ENCODE peak calls at places on chromosomes 6 and 20, in seven cellular contexts. T is NCI-H774; V is naive B cell; B is anterior cingulate cortex; O is fibroblast of pulmonary artery; I is GM04504; M is CD8-positive, alpha-beta T cell. E is an unnamed sample.

GRCh38 chr20:17449039-17449438 is 82.1 kb downstream of the BFSP1 start:
- DNase-seq in V (no peak), M (no peak), B (no peak), I (no peak), O (no peak), T (no peak), E (no peak)

GRCh38 chr6:138869343-138869742 is 73.5 kb downstream of the ECT2L start:
- DNase-seq in V (no peak), B (no peak), T (no peak), I (no peak), O (peak), M (no peak), E (no peak)

GRCh38 chr6:106924699-106925523 is 49.6 kb downstream of the CD24 start:
- DNase-seq in T (no peak), M (no peak), I (no peak), V (no peak), O (no peak), B (no peak), E (no peak)

GRCh38 chr20:3808141-3808479 is 12.0 kb downstream of the CDC25B start:
- DNase-seq in B (peak), M (no peak), T (peak), O (peak), I (peak), V (no peak), E (peak)

GRCh38 chr20:58716476-58717277 is 24.1 kb downstream of the NPEPL1 start:
- DNase-seq in T (no peak), I (no peak), B (no peak), M (no peak), V (no peak), O (no peak), E (no peak)

GRCh38 chr6:135311446-135312200 is 130.5 kb downstream of the MYB start:
- DNase-seq in I (no peak), M (no peak), V (no peak), O (no peak), B (no peak), T (peak), E (no peak)

GRCh38 chr20:33178726-33179125 is 10.8 kb downstream of the BPIFA2 start:
- DNase-seq in B (no peak), O (no peak), V (no peak), T (no peak), M (no peak), I (no peak), E (no peak)

GRCh38 chr6:41321183-41321582 is 14.2 kb upstream of the NCR2 start:
- DNase-seq in M (no peak), V (no peak), T (no peak), O (no peak), I (no peak), B (no peak), E (no peak)

GRCh38 chr6:108581932-108582500 is 21.3 kb downstream of the FOXO3 start:
- DNase-seq in I (no peak), T (no peak), O (peak), B (no peak), V (no peak), M (no peak), E (no peak)

GRCh38 chr6:47651505-47651944 is 46.9 kb upstream of the ADGRF4 start:
- DNase-seq in I (no peak), M (no peak), T (no peak), V (no peak), O (peak), B (no peak), E (no peak)

GRCh38 chr20:47484303-47484702 is 17.4 kb upstream of the NCOA3 start:
- DNase-seq in I (no peak), T (no peak), M (no peak), B (no peak), V (no peak), O (no peak), E (no peak)

GRCh38 chr6:52663120-52663934 is 7.6 kb upstream of the TMEM14A start:
- DNase-seq in V (peak), T (peak), O (peak), M (peak), B (peak), I (peak), E (peak)

GRCh38 chr6:80457044-80457933 is 350.8 kb downstream of the BCKDHB start:
- DNase-seq in O (peak), T (no peak), V (no peak), I (peak), B (peak), M (no peak), E (peak)

GRCh38 chr6:53985361-53985760 is 125.9 kb upstream of the MLIP start:
- DNase-seq in V (no peak), M (no peak), O (peak), T (no peak), B (no peak), I (no peak), E (no peak)

GRCh38 chr6:109978174-109979032 is at the start of gene GPR6:
- DNase-seq in I (peak), M (peak), T (peak), B (peak), V (peak), O (peak), E (no peak)

GRCh38 chr20:51565741-51566140 is 23.2 kb upstream of the NFATC2 start:
- DNase-seq in V (no peak), M (no peak), I (no peak), B (no peak), O (no peak), T (no peak), E (peak)

GRCh38 chr20:1846341-1846740 is 48.9 kb upstream of the SIRPA start:
- DNase-seq in M (no peak), O (no peak), V (no peak), T (no peak), I (no peak), B (no peak), E (no peak)

GRCh38 chr20:62584671-62585512 is 57.4 kb upstream of the SLCO4A1 start:
- DNase-seq in V (no peak), O (no peak), I (no peak), M (no peak), T (no peak), B (no peak), E (no peak)

GRCh38 chr20:32083469-32083868 is 26.0 kb upstream of the TM9SF4 start:
- DNase-seq in B (no peak), O (no peak), I (no peak), T (no peak), M (no peak), V (no peak), E (no peak)

GRCh38 chr20:53582574-53583351 is 10.9 kb downstream of the ZNF217 start:
- DNase-seq in M (peak), B (no peak), O (peak), T (no peak), V (no peak), I (peak), E (peak)

GRCh38 chr20:31913431-31914157 is 38.3 kb downstream of the PDRG1 start:
- DNase-seq in T (no peak), V (no peak), O (no peak), M (no peak), I (no peak), B (no peak), E (no peak)

GRCh38 chr20:62631336-62632317 is 10.7 kb upstream of the SLCO4A1 start:
- DNase-seq in T (no peak), M (no peak), I (no peak), O (no peak), V (no peak), B (no peak), E (no peak)

GRCh38 chr6:166252601-166253000 is 55.6 kb downstream of the PRR18 start:
- DNase-seq in M (no peak), I (no peak), B (no peak), V (no peak), O (no peak), T (no peak), E (no peak)

GRCh38 chr6:45896783-45897441 is 118.7 kb downstream of the CLIC5 start:
- DNase-seq in O (peak), M (no peak), I (peak), V (no peak), B (no peak), T (no peak), E (peak)

GRCh38 chr20:34922654-34923381 is 32.8 kb downstream of the GSS start:
- DNase-seq in M (no peak), B (no peak), O (peak), T (no peak), I (peak), V (no peak), E (peak)

GRCh38 chr20:24842591-24843442 is 106.3 kb upstream of the CST7 start:
- DNase-seq in I (no peak), M (no peak), B (no peak), V (peak), T (no peak), O (peak), E (no peak)

GRCh38 chr6:149323925-149324324 is 6.4 kb downstream of the TAB2 start:
- DNase-seq in V (no peak), I (no peak), O (no peak), B (no peak), T (no peak), M (no peak), E (no peak)

E was measured in AG09309.